ENCODE peak calls at places on chromosomes 12 and 14, in five cellular contexts. P is foreskin fibroblast, B is adipocyte, F is NCI-H2029, X is activated gamma-delta T cell treated with Interleukin-2 at 50 U/mL for 16 hours. M is an unnamed sample.

GRCh38 chr14:101228949-101229541 is 325.5 kb upstream of the RTL1 start:
- DNase-seq in P (no peak), B (no peak), F (no peak), X (no peak), M (no peak)

GRCh38 chr14:61609143-61609851 is 86.0 kb upstream of the HIF1A start:
- DNase-seq in P (peak; percentile 85), B (peak; percentile 71), F (peak; percentile 96), X (no peak), M (no peak)

GRCh38 chr12:115335594-115335993 is 651.6 kb upstream of the TBX3 start:
- DNase-seq in P (peak; percentile 48), B (no peak), F (no peak), X (no peak), M (no peak)

GRCh38 chr14:61111145-61112130 is 130.4 kb downstream of the SLC38A6 start:
- DNase-seq in P (no peak), B (no peak), F (no peak), X (no peak), M (no peak)

GRCh38 chr12:104703372-104703771 is 246.6 kb downstream of the CHST11 start:
- DNase-seq in P (no peak), B (no peak), F (no peak), X (no peak), M (no peak)

GRCh38 chr14:65259000-65259399 is 153.5 kb upstream of the FUT8 start:
- DNase-seq in P (no peak), B (no peak), F (no peak), X (no peak), M (no peak)

GRCh38 chr12:117284160-117284559 is 77.3 kb downstream of the NOS1 start:
- DNase-seq in P (no peak), B (no peak), F (no peak), X (no peak), M (no peak)

GRCh38 chr12:122873540-122873939 is 22.4 kb downstream of the VPS37B start:
- DNase-seq in P (no peak), B (no peak), F (no peak), X (no peak), M (no peak)

GRCh38 chr12:115049617-115050016 is 365.6 kb upstream of the TBX3 start:
- DNase-seq in P (peak; percentile 24), B (peak; percentile 5), F (no peak), X (no peak), M (no peak)

GRCh38 chr12:113138826-113139225 is 3.3 kb upstream of the RASAL1 start:
- DNase-seq in P (no peak), B (no peak), F (no peak), X (no peak), M (no peak)

M was measured in tibial nerve.